ENCODE peak calls at places on chromosomes 1 and 21, in four cellular contexts. One of them, this sample, is unnamed.

GRCh38 chr1:148353461-148354283 is 129.4 kb downstream of the PPIAL4G start:
- DNase-seq in neural crest cell: no peak
- DNase-seq in tibial artery: no peak
- DNase-seq in mucosa of descending colon: no peak
- DNase-seq in this sample: no peak

GRCh38 chr1:197677313-197677712 is 98.0 kb downstream of the DENND1B start:
- DNase-seq in tibial artery: no peak
- DNase-seq in neural crest cell: no peak
- DNase-seq in mucosa of descending colon: no peak
- DNase-seq in this sample: no peak

GRCh38 chr1:231359113-231359512 is 21.0 kb downstream of the SPRTN start:
- DNase-seq in tibial artery: no peak
- DNase-seq in mucosa of descending colon: no peak
- DNase-seq in neural crest cell: no peak
- DNase-seq in this sample: peak

GRCh38 chr21:25464275-25464674 is 143.0 kb downstream of the MRPL39 start:
- DNase-seq in mucosa of descending colon: no peak
- DNase-seq in tibial artery: no peak
- DNase-seq in neural crest cell: no peak
- DNase-seq in this sample: no peak

GRCh38 chr1:21902378-21903012 is 34.6 kb downstream of the HSPG2 start:
- DNase-seq in mucosa of descending colon: no peak
- DNase-seq in neural crest cell: no peak
- DNase-seq in tibial artery: no peak
- DNase-seq in this sample: no peak

GRCh38 chr1:190436615-190437014 is 41.0 kb downstream of the BRINP3 start:
- DNase-seq in tibial artery: no peak
- DNase-seq in mucosa of descending colon: no peak
- DNase-seq in neural crest cell: no peak
- DNase-seq in this sample: no peak

GRCh38 chr1:212012034-212012740 is 23.2 kb downstream of the INTS7 start:
- DNase-seq in tibial artery: peak
- DNase-seq in mucosa of descending colon: peak
- DNase-seq in neural crest cell: peak
- DNase-seq in this sample: peak

GRCh38 chr21:41857771-41858300 is 21.3 kb downstream of the PRDM15 start:
- DNase-seq in neural crest cell: no peak
- DNase-seq in mucosa of descending colon: no peak
- DNase-seq in tibial artery: peak
- DNase-seq in this sample: no peak

GRCh38 chr1:93474291-93474690 is 26.4 kb downstream of the FNBP1L start:
- DNase-seq in mucosa of descending colon: no peak
- DNase-seq in neural crest cell: no peak
- DNase-seq in tibial artery: no peak
- DNase-seq in this sample: no peak

GRCh38 chr1:107405241-107405640 is 264.4 kb downstream of the NTNG1 start:
- DNase-seq in mucosa of descending colon: no peak
- DNase-seq in tibial artery: no peak
- DNase-seq in neural crest cell: no peak
- DNase-seq in this sample: no peak

GRCh38 chr1:2861988-2862430 is 60.5 kb upstream of the TTC34 start:
- DNase-seq in mucosa of descending colon: no peak
- DNase-seq in tibial artery: no peak
- DNase-seq in neural crest cell: no peak
- DNase-seq in this sample: no peak

GRCh38 chr1:17723684-17724083 is 31.4 kb upstream of the ACTL8 start:
- DNase-seq in mucosa of descending colon: no peak
- DNase-seq in tibial artery: no peak
- DNase-seq in neural crest cell: no peak
- DNase-seq in this sample: no peak

GRCh38 chr1:17724150-17724549 is 31.0 kb upstream of the ACTL8 start:
- DNase-seq in mucosa of descending colon: no peak
- DNase-seq in tibial artery: no peak
- DNase-seq in neural crest cell: no peak
- DNase-seq in this sample: no peak

GRCh38 chr1:17725084-17725718 is 29.9 kb upstream of the ACTL8 start:
- DNase-seq in tibial artery: no peak
- DNase-seq in neural crest cell: no peak
- DNase-seq in mucosa of descending colon: no peak
- DNase-seq in this sample: no peak

GRCh38 chr1:17728123-17728522 is 27.0 kb upstream of the ACTL8 start:
- DNase-seq in mucosa of descending colon: no peak
- DNase-seq in tibial artery: no peak
- DNase-seq in neural crest cell: no peak
- DNase-seq in this sample: no peak

DNA sequence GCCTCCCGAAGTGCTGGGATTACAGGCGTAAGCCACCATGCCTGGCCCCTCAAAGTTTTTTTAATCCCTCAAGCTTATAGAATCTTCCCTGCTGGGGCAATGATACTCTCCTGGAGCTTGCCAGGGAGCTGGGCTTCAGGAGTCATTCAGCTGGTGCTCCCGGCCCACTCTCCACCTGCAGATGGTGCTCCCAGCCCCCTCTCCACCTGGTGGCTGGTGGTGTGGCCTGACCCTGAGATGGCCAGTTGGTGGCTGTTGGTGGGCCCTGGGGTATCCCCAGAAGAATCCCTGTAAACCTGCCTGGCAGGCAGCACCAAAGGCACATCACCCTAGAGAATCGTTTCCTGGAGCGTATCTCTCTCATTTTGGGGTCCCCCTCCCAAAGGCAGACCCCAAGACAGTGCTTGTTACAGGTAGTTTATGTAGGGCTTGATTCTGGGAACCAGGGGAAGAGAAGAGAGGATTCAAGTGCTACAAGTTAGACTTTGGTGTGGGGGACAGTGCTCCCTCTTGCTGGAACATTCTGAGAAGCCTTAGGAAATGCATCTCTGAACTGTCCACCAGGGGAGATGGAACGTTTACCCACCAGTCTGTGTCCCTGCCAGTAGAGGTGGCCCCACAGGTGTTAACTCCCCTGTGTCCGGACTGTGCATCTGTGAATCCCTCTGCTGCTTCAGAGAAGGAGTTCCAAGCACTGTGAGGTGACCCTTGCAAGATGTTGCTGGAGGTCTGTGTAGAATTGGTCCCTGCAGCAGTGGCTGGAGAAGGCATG is 29.1 kb upstream of the ACTL8 start:
- DNase-seq in tibial artery: no peak
- DNase-seq in mucosa of descending colon: no peak
- DNase-seq in neural crest cell: no peak
- DNase-seq in this sample: no peak
- TF ChIP-seq CTCF in tibial artery: no peak
- TF ChIP-seq CTCF in mucosa of descending colon: no peak
- TF ChIP-seq CTCF in neural crest cell: no peak
- TF ChIP-seq CTCF in this sample: no peak

DNA sequence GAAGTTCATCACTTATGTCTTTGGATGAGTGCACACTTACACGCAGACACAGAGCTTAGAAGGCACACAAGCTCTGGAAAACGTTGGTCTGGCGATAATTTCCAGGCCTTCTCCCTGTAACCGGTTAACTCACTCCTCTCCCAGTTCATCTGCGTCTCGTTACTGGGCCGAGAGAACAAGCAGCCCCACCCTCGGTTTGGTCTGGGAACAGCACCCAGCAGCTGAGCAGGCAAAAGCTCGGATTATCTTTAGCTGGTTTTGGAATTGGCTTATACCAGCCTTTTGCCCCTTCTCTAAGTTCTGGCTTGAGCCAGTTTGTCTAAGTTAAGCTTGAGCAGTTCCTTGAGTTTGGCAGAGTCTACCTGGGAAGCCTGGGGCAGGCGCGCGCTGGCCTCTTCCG is 27.3 kb upstream of the COL6A1 start:
- DNase-seq in tibial artery: no peak
- DNase-seq in neural crest cell: no peak
- DNase-seq in mucosa of descending colon: no peak
- DNase-seq in this sample: peak
- TF ChIP-seq CTCF in tibial artery: peak
- TF ChIP-seq CTCF in neural crest cell: no peak
- TF ChIP-seq CTCF in mucosa of descending colon: no peak
- TF ChIP-seq CTCF in this sample: no peak

GRCh38 chr1:25566730-25567341 is 23.4 kb downstream of the LDLRAP1 start:
- DNase-seq in mucosa of descending colon: peak
- DNase-seq in tibial artery: peak
- DNase-seq in neural crest cell: peak
- DNase-seq in this sample: no peak
- TF ChIP-seq CTCF in mucosa of descending colon: no peak
- TF ChIP-seq CTCF in tibial artery: no peak
- TF ChIP-seq CTCF in neural crest cell: no peak
- TF ChIP-seq CTCF in this sample: no peak

GRCh38 chr21:22438428-22439086 is 1440.3 kb downstream of the NCAM2 start:
- DNase-seq in mucosa of descending colon: no peak
- DNase-seq in neural crest cell: no peak
- DNase-seq in tibial artery: no peak
- DNase-seq in this sample: no peak
- TF ChIP-seq CTCF in mucosa of descending colon: no peak
- TF ChIP-seq CTCF in neural crest cell: peak
- TF ChIP-seq CTCF in tibial artery: no peak
- TF ChIP-seq CTCF in this sample: no peak